ENCODE peak calls at places on chromosomes 4 and X, in nine cellular contexts. G is right lobe of liver, Q is uterus, R is choroid plexus epithelial cell, P is GM12865, Z is AG10803, N is pancreas, T is lower leg skin, J is cardiac muscle cell. Y is an unnamed sample.

GRCh38 chr4:184765473-184766346 is 31.8 kb upstream of the CENPU start:
- DNase-seq in G (no peak), Q (no peak), R (no peak), P (no peak), Z (no peak), N (no peak), T (no peak), J (no peak), Y (no peak)

GRCh38 chr4:156378053-156378665 is 424.5 kb upstream of the CTSO start:
- DNase-seq in G (no peak), Q (no peak), R (peak), P (peak), Z (no peak), N (no peak), T (no peak), J (peak), Y (no peak)

GRCh38 chr4:100649478-100649877 is 131.7 kb upstream of the EMCN start:
- DNase-seq in G (no peak), Q (no peak), R (no peak), P (no peak), Z (no peak), N (no peak), T (no peak), J (peak), Y (no peak)

GRCh38 chr4:80333121-80333520 is 2.4 kb upstream of the CFAP299 start:
- DNase-seq in G (no peak), Q (no peak), R (peak), P (no peak), Z (peak), N (no peak), T (no peak), J (peak), Y (no peak)

GRCh38 chrX:39242187-39242586 is 440.9 kb downstream of the MID1IP1 start:
- DNase-seq in G (peak), Q (no peak), R (peak), P (peak), Z (no peak), N (no peak), T (no peak), J (peak), Y (peak)

GRCh38 chrX:38142598-38142997 is 78.1 kb downstream of the SRPX start:
- DNase-seq in G (no peak), Q (no peak), R (peak), P (no peak), Z (peak), N (no peak), T (no peak), J (peak), Y (no peak)

GRCh38 chr4:79148369-79148768 is 177.5 kb downstream of the NAA11 start:
- DNase-seq in G (no peak), Q (no peak), R (no peak), P (no peak), Z (no peak), N (no peak), T (no peak), J (no peak), Y (no peak)

GRCh38 chrX:22534643-22535042 is 261.9 kb downstream of the CBLL2 start:
- DNase-seq in G (no peak), Q (peak), R (peak), P (no peak), Z (peak), N (no peak), T (no peak), J (peak), Y (no peak)

GRCh38 chrX:142711801-142712200 is 313.9 kb upstream of the SPANXN4 start:
- DNase-seq in G (no peak), Q (no peak), R (no peak), P (no peak), Z (no peak), N (no peak), T (no peak), J (no peak), Y (no peak)

GRCh38 chrX:53356186-53356585 is 66.3 kb downstream of the SMC1A start:
- DNase-seq in G (no peak), Q (no peak), R (peak), P (peak), Z (no peak), N (no peak), T (no peak), J (peak), Y (no peak)

GRCh38 chr4:113064244-113064643 is 14.8 kb downstream of the ANK2 start:
- DNase-seq in G (peak), Q (no peak), R (no peak), P (no peak), Z (no peak), N (no peak), T (no peak), J (no peak), Y (peak)

GRCh38 chrX:45758738-45759397 is 558.2 kb upstream of the DIPK2B start:
- DNase-seq in G (no peak), Q (no peak), R (peak), P (peak), Z (peak), N (no peak), T (no peak), J (no peak), Y (no peak)

GRCh38 chrX:40402771-40403533 is 177.8 kb upstream of the ATP6AP2 start:
- DNase-seq in G (no peak), Q (peak), R (peak), P (peak), Z (peak), N (no peak), T (no peak), J (peak), Y (no peak)

GRCh38 chr4:6001965-6002833 is 16.0 kb downstream of the C4orf50 start:
- DNase-seq in G (no peak), Q (no peak), R (no peak), P (no peak), Z (no peak), N (no peak), T (peak), J (no peak), Y (no peak)

GRCh38 chr4:186740822-186741221 is 17.2 kb upstream of the FAT1 start:
- DNase-seq in G (no peak), Q (no peak), R (no peak), P (no peak), Z (peak), N (no peak), T (no peak), J (no peak), Y (no peak)

GRCh38 chr4:87120411-87121162 is 99.8 kb downstream of the KLHL8 start:
- DNase-seq in G (peak), Q (peak), R (peak), P (no peak), Z (no peak), N (no peak), T (no peak), J (no peak), Y (peak)

GRCh38 chr4:89579776-89580175 is 257.2 kb downstream of the SNCA start:
- DNase-seq in G (no peak), Q (no peak), R (peak), P (no peak), Z (no peak), N (no peak), T (no peak), J (no peak), Y (no peak)
- H3K4me3 ChIP-seq in G (no peak), Q (no peak), R (no peak), P (no peak), Z (no peak), N (no peak), T (no peak), J (no peak), Y (no peak)

DNA sequence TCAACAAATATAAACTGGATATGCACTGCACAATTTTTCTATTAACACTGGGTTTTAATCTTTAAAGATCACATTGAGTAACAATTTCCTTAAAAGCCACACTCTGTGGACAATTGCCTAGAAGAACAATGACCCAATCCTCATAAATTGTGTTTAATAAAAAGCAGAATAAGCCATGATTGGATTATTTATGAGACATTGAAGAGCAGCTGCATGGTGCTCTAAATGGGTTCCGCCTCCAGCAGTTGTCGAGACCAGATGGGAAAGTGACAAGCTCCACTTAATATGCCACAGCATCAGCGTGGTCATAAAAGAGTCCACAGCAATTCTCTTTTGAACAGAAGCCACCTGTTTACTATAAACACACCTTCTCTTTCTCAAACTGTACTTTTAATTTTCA is 635.2 kb upstream of the FRG1 start:
- DNase-seq in G (no peak), Q (no peak), R (no peak), P (no peak), Z (no peak), N (no peak), T (no peak), J (no peak), Y (no peak)
- TF ChIP-seq CTCF in G (no peak), Q (no peak), R (no peak), P (no peak), Z (no peak), N (no peak), T (no peak), J (no peak), Y (no peak)

GRCh38 chr4:81445196-81445595 is 26.5 kb downstream of the RASGEF1B start:
- DNase-seq in G (no peak), Q (no peak), R (no peak), P (no peak), Z (no peak), N (no peak), T (no peak), J (no peak), Y (no peak)
- H3K4me3 ChIP-seq in G (no peak), Q (no peak), R (no peak), P (no peak), Z (no peak), N (no peak), T (no peak), J (no peak), Y (no peak)

DNA sequence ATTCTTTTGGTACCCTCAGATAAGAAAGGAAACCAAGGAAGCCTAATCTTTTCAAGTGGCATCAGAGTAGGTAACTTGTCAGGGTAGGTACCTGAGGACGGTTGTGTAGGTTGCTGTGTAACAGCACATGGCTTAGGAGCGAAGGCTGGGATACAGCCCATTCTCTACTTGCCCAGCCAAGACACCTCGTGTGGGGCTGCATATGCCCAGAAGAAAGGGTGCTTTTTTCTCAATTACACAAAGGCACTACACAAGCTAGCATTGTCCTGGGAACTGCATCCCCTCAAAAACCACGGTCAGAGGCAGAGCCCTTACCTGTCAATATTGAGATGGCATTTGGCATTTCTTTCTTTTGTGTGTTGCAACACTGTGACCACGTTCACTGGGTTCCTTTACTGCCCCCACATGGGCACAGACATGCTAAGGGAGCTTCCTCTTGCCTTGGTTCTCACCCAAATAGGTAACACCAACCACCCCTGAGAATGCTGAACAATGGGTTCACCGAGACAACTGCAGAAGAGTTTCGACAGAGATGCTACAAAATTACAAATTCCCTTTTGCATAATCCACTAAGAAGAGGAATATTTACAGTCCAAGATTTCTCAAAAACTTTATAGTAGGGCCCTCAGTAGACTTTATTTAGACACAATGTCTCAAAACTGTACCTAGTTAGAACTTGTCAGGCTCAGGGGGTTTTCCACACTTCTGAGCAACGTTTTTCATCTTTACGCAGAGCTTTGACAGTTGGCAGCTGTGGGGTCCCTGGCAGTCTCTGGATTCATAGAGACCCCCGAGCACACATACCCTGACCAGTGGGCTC is 35.8 kb upstream of the TNIP3 start:
- DNase-seq in G (no peak), Q (no peak), R (no peak), P (peak), Z (no peak), N (no peak), T (no peak), J (no peak), Y (no peak)
- TF ChIP-seq CTCF in G (no peak), Q (no peak), R (no peak), P (peak), Z (no peak), N (no peak), T (no peak), J (no peak), Y (no peak)

DNA sequence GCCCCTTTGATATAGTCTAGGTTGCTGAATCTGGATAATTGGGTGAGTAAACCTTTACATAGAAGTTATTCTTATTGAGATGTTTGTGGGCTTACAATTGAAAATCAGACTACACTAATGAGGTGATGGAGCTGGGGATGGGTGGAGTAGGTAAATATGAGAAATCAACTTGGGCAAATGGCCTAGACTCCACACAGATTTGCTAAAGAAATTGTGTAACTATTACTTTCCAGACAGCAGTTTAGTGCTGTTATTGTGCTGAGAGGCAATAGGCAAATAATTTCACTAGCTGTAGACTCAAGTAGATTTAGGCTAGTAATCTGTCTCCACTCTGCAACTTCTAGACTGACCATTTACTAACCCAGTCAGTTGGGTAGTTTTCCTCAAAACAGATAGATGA is 8.3 kb downstream of the DIAPH2 start:
- DNase-seq in G (no peak), Q (no peak), R (no peak), P (no peak), Z (peak), N (no peak), T (no peak), J (no peak), Y (no peak)
- H3K4me3 ChIP-seq in G (no peak), Q (no peak), R (no peak), P (no peak), Z (no peak), N (no peak), T (no peak), J (no peak), Y (no peak)

Y was measured in Caco-2.